ENCODE peak calls at places on chromosomes 4 and X, in five cellular contexts. R is IMR-90, I is K562, C is GM12878, W is HepG2. O is an unnamed sample. For H3K4me1, the result is how much of the 10 kb centered on the place peaks cover.

GRCh38 chr4:138414202-138414601 is 172.1 kb upstream of the SLC7A11 start:
- DNase-seq in R (no peak), I (no peak), C (no peak), W (no peak), O (no peak)

GRCh38 chrX:114344756-114345155 is 239.1 kb upstream of the HTR2C start:
- DNase-seq in R (peak), C (no peak), I (peak), W (peak), O (peak)

GRCh38 chrX:1308476-1308875 is 28.1 kb upstream of the IL3RA start:
- DNase-seq in W (no peak), C (no peak), R (no peak), I (no peak), O (no peak)

GRCh38 chr4:2258091-2259035 is 3.5 kb downstream of the MXD4 start:
- DNase-seq in R (no peak), W (no peak), C (no peak), I (no peak), O (peak)

GRCh38 chr4:1852904-1853623 is 2.9 kb downstream of the LETM1 start:
- DNase-seq in C (no peak), W (no peak), R (no peak), I (no peak), O (no peak)

GRCh38 chrX:39955621-39956020 is 142.1 kb downstream of the BCOR start:
- DNase-seq in W (no peak), C (no peak), I (peak), R (no peak), O (no peak)

GRCh38 chrX:11666180-11666579 is 460 bp upstream of the ARHGAP6 start:
- DNase-seq in R (no peak), W (no peak), I (no peak), C (no peak), O (peak)

GRCh38 chr4:100208964-100209363 is 18.7 kb upstream of the DDIT4L start:
- DNase-seq in C (peak), I (no peak), W (no peak), R (no peak), O (no peak)

GRCh38 chrX:29555465-29556091 is 659.8 kb upstream of the MAGEB2 start:
- DNase-seq in C (peak), R (no peak), I (no peak), W (no peak), O (no peak)

GRCh38 chr4:95693594-95693993 is 144.8 kb upstream of the UNC5C start:
- DNase-seq in R (peak), W (no peak), I (no peak), C (no peak), O (no peak)

GRCh38 chr4:32864713-32865351 is 2144.7 kb downstream of the PCDH7 start:
- DNase-seq in W (no peak), R (no peak), C (no peak), I (no peak), O (no peak)

GRCh38 chr4:22969314-22969896 is 276.7 kb downstream of the GBA3 start:
- DNase-seq in W (peak), R (peak), C (no peak), I (no peak), O (no peak)

GRCh38 chr4:61152433-61152832 is 47.7 kb upstream of the ADGRL3 start:
- DNase-seq in W (no peak), I (no peak), C (no peak), R (no peak), O (no peak)

GRCh38 chrX:141673946-141674345 is 24.6 kb downstream of the SPANXD start:
- DNase-seq in C (no peak), W (no peak), I (no peak), R (no peak), O (no peak)

GRCh38 chr4:148052448-148052847 is 320.6 kb downstream of the ARHGAP10 start:
- DNase-seq in I (no peak), W (no peak), R (peak), C (no peak), O (no peak)

GRCh38 chr4:22045051-22045450 is 96.5 kb upstream of the KCNIP4 start:
- DNase-seq in I (no peak), R (no peak), C (no peak), W (no peak), O (no peak)

GRCh38 chr4:25100156-25100555 is 60.1 kb downstream of the SEPSECS start:
- DNase-seq in R (no peak), W (no peak), I (no peak), C (no peak), O (no peak)

GRCh38 chr4:13537832-13538177 is 6.5 kb downstream of the NKX3-2 start:
- DNase-seq in R (no peak), I (no peak), C (no peak), W (no peak), O (peak)

GRCh38 chr4:41072021-41072777 is 142.1 kb downstream of the APBB2 start:
- DNase-seq in C (peak), I (no peak), R (no peak), W (no peak), O (no peak)

GRCh38 chr4:83917572-83917971 is 381.7 kb downstream of the GPAT3 start:
- DNase-seq in C (no peak), W (peak), R (peak), I (peak), O (no peak)

GRCh38 chr4:159019356-159019755 is 83.5 kb upstream of the RAPGEF2 start:
- DNase-seq in I (no peak), C (no peak), R (no peak), W (no peak), O (no peak)

GRCh38 chr4:69831646-69832325 is 28.2 kb downstream of the SULT1E1 start:
- DNase-seq in R (no peak), C (peak), I (no peak), W (peak), O (no peak)

GRCh38 chr4:100870940-100871772 is 353.3 kb upstream of the EMCN start:
- DNase-seq in R (no peak), W (no peak), C (no peak), I (no peak), O (no peak)

GRCh38 chrX:118207831-118208453 is 91.3 kb upstream of the KLHL13 start:
- DNase-seq in I (no peak), W (no peak), C (no peak), R (no peak), O (no peak)

GRCh38 chr4:6095023-6095817 is 77.0 kb upstream of the C4orf50 start:
- DNase-seq in R (peak), W (no peak), I (no peak), C (no peak), O (no peak)

GRCh38 chrX:136528645-136529315 is 3.2 kb upstream of the VGLL1 start:
- DNase-seq in W (no peak), C (no peak), I (peak), R (no peak), O (no peak)

GRCh38 chrX:633043-633654 is 2.6 kb downstream of the SHOX start:
- DNase-seq in W (no peak), I (no peak), R (no peak), C (no peak), O (no peak)

GRCh38 chrX:110050885-110051284 is 48.0 kb downstream of the TMEM164 start:
- DNase-seq in I (no peak), C (no peak), R (no peak), W (no peak), O (no peak)

GRCh38 chrX:9163153-9163790 is 129.3 kb upstream of the FAM9B start:
- DNase-seq in W (no peak), I (no peak), R (peak), C (no peak), O (no peak)

GRCh38 chrX:131288738-131289511 is at the start of gene IGSF1:
- DNase-seq in I (peak), W (peak), R (no peak), C (no peak), O (peak)
- TF ChIP-seq MXI1 in I (no peak), W (no peak), R (no peak), C (no peak), O (no peak)

DNA sequence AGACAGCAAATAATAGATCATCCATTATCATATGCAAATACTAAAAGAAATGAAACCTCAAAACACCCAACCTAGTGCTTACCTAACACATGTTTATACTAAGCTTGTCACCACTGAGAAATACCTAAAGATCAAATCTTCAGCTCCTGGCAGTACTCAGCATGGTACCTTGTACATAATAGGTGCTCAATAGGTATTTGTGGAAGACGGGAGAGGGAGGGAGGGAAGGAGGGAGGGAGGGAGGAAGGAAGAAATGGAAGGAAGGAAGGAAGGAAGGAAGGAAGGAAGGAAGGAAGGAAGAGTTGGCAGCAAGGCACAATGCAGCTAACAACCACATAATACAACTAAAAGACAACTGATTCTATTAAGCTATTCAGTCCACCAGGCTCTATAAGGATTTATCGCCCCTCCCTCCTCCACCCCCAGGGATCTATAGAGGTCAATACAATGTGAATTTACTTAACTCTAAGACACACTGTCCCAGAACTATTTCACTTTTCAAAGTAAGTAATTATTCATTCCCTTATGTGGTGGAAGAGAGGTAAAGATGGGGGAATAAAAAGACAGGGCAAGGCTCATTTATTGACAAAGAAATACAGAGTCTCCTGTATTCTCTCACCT is 328.9 kb downstream of the PAPSS1 start:
- DNase-seq in R (no peak), C (no peak), I (no peak), W (no peak), O (no peak)
- H3K4me1 ChIP-seq in R (under half), C (under half), I (under half), W (under half), O (under half)

GRCh38 chrX:48574270-48575266 is at the start of gene RBM3:
- DNase-seq in I (peak), W (peak), C (peak), R (peak), O (peak)

GRCh38 chrX:48576108-48576507 is 1.8 kb downstream of the RBM3 start:
- DNase-seq in C (no peak), I (no peak), R (no peak), W (no peak), O (no peak)

GRCh38 chrX:48573690-48574269 is 504 bp upstream of the RBM3 start:
- DNase-seq in I (peak), W (no peak), R (no peak), C (no peak), O (peak)

GRCh38 chrX:48578661-48579128 is 4.4 kb downstream of the RBM3 start:
- DNase-seq in W (no peak), C (no peak), R (no peak), I (no peak), O (no peak)

GRCh38 chrX:48575642-48576041 is 1.4 kb downstream of the RBM3 start:
- DNase-seq in R (no peak), C (no peak), I (no peak), W (no peak), O (no peak)
- TF ChIP-seq MXI1 in R (no peak), C (no peak), I (no peak), W (no peak), O (no peak)

GRCh38 chr4:168882650-168883233 is 127.3 kb downstream of the CBR4 start:
- DNase-seq in W (peak), I (no peak), R (peak), C (no peak), O (no peak)

GRCh38 chr4:168879178-168879577 is 130.9 kb downstream of the CBR4 start:
- DNase-seq in R (no peak), W (no peak), C (no peak), I (no peak), O (no peak)

GRCh38 chr4:168881754-168882153 is 128.3 kb downstream of the CBR4 start:
- DNase-seq in I (no peak), R (no peak), C (no peak), W (no peak), O (no peak)

GRCh38 chr4:168880087-168880675 is 129.9 kb downstream of the CBR4 start:
- DNase-seq in C (no peak), W (no peak), R (peak), I (no peak), O (no peak)

GRCh38 chr4:168880811-168881595 is 129.1 kb downstream of the CBR4 start:
- DNase-seq in R (no peak), W (peak), I (no peak), C (peak), O (no peak)
- H3K4me1 ChIP-seq in R (under half), W (under half), I (under half), C (under half), O (under half)

GRCh38 chr4:99059550-99059949 is 29.0 kb downstream of the ADH5 start:
- DNase-seq in C (no peak), R (no peak), W (no peak), I (no peak), O (no peak)
- TF ChIP-seq MXI1 in C (no peak), R (no peak), W (no peak), I (no peak), O (no peak)

GRCh38 chr4:51851090-51851936 is 8.4 kb downstream of the DCUN1D4 start:
- DNase-seq in C (no peak), R (no peak), I (peak), W (no peak), O (no peak)

GRCh38 chr4:51851937-51852290 is 9.0 kb downstream of the DCUN1D4 start:
- DNase-seq in C (no peak), I (no peak), R (no peak), W (no peak), O (no peak)

GRCh38 chr4:51845736-51846135 is 2.8 kb downstream of the DCUN1D4 start:
- DNase-seq in C (no peak), I (no peak), R (no peak), W (no peak), O (no peak)

GRCh38 chr4:51850294-51850693 is 7.3 kb downstream of the DCUN1D4 start:
- DNase-seq in C (no peak), I (no peak), R (no peak), W (no peak), O (no peak)

GRCh38 chr4:51849430-51849829 is 6.5 kb downstream of the DCUN1D4 start:
- DNase-seq in I (no peak), W (no peak), C (no peak), R (no peak), O (no peak)
- H3K4me1 ChIP-seq in I (under half), W (half or more), C (under half), R (under half), O (under half)

GRCh38 chr4:3747582-3747906 is 18.6 kb upstream of the ADRA2C start:
- DNase-seq in R (no peak), W (no peak), I (peak), C (no peak), O (no peak)
- TF ChIP-seq MXI1 in R (no peak), W (no peak), I (no peak), C (no peak), O (no peak)

GRCh38 chr4:102823464-102823863 is 3.9 kb downstream of the UBE2D3 start:
- DNase-seq in R (no peak), I (no peak), C (no peak), W (no peak), O (no peak)
- H3K4me1 ChIP-seq in R (under half), I (under half), C (under half), W (half or more), O (under half)

DNA sequence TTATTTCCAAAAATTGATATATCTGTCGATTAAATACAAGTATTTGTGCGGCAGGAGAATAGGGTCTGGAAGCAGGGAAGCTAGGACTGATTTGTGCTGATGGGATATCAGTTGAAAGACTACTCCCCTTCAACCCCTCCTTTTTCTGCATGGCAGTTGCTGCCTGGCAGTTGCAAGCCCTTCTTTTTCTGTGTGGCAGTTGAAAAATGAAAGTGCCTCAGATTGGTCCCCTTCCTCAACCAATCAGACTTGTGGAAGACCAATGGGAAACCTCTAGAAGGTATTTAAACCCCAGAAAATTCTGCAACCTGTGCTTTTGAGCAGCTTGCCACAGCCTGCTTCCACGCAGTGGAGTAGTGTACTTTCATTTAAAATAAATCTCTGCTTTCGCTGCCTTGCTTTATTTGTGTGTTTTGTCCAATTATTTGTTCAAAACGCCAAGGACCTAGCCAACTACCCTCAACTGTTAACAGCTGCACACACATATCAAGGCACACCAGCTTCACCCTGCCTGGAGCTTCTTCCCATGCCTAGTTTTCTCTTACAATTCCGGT is 1.5 kb upstream of the TMA16 start:
- DNase-seq in W (no peak), I (peak), C (no peak), R (no peak), O (no peak)
- TF ChIP-seq MXI1 in W (no peak), I (no peak), C (peak), R (no peak), O (no peak)

GRCh38 chr4:102420563-102421221 is 75.4 kb upstream of the SLC39A8 start:
- DNase-seq in W (peak), R (peak), C (no peak), I (no peak), O (no peak)

GRCh38 chr4:102422843-102423242 is 77.6 kb upstream of the SLC39A8 start:
- DNase-seq in W (no peak), I (no peak), R (no peak), C (no peak), O (no peak)

GRCh38 chr4:102427599-102427998 is 73.6 kb upstream of the NFKB1 start:
- DNase-seq in R (no peak), I (no peak), W (no peak), C (no peak), O (no peak)

DNA sequence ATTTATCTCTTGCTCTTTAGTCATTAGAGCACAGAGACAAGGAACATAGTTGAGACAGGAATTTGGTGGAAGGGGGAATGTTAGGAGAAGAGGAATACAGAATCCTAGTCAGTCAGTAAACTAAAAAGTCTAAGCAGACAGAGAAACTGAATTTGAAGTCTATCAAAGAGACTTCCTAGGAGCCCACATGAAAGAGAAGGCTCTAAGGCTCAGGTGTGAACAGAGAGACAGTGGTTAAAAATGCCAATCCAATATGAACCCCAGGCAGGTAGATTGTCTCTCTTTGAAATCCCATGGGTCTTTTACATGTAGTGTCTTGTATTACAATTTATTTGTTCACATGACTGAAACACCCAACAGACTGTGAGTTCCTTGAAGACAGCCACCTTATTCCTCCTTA is 77.8 kb upstream of the NFKB1 start:
- DNase-seq in W (no peak), I (no peak), R (no peak), C (no peak), O (no peak)
- H3K4me1 ChIP-seq in W (under half), I (under half), R (under half), C (under half), O (under half)